ENCODE peak calls at places on chromosome 14, in nine cellular contexts. L, T, Y, Q, R, S, W, D and J are unnamed samples.
A peak's percentile ranks its signal among the peaks of the same experiment; 100 is the strongest.

GRCh38 chr14:73955674-73956073 is 5.6 kb downstream of the COQ6 start:
- DNase-seq in S (no peak), R (no peak), Q (no peak), D (no peak), W (no peak), L (no peak), T (no peak), Y (no peak), J (no peak)

GRCh38 chr14:74697543-74697942 is 15.3 kb downstream of the AREL1 start:
- DNase-seq in Y (peak; percentile 94), L (no peak), D (no peak), S (peak; percentile 59), Q (no peak), R (no peak), T (no peak), W (peak; percentile 8), J (peak; percentile 51)

GRCh38 chr14:55136868-55137785 is 8.1 kb downstream of the LGALS3 start:
- DNase-seq in Q (no peak), S (peak; percentile 52), L (no peak), T (no peak), W (peak; percentile 96), R (no peak), Y (peak; percentile 85), D (no peak), J (no peak)

GRCh38 chr14:76015668-76016067 is 30.1 kb downstream of the IFT43 start:
- DNase-seq in D (no peak), L (peak; percentile 30), R (no peak), S (no peak), T (no peak), Y (no peak), W (no peak), Q (no peak), J (no peak)

GRCh38 chr14:58808828-58809227 is 171.1 kb downstream of the DACT1 start:
- DNase-seq in W (peak; percentile 47), S (no peak), R (no peak), Q (peak; percentile 42), D (peak; percentile 87), L (peak; percentile 57), T (no peak), Y (peak; percentile 25), J (no peak)

GRCh38 chr14:102184678-102185040 is 45.0 kb downstream of the WDR20 start:
- DNase-seq in T (no peak), R (no peak), S (no peak), D (no peak), Y (no peak), W (no peak), L (no peak), Q (no peak), J (no peak)

GRCh38 chr14:96177766-96178377 is 26.8 kb upstream of the BDKRB2 start:
- DNase-seq in W (peak; percentile 52), D (no peak), Y (peak; percentile 34), R (no peak), Q (no peak), T (no peak), L (no peak), S (no peak), J (no peak)

GRCh38 chr14:39432619-39433451 is 602 bp upstream of the FBXO33 start:
- DNase-seq in W (peak; percentile 83), T (peak; percentile 96), D (peak; percentile 93), S (no peak), Q (peak; percentile 94), L (peak; percentile 89), R (peak; percentile 75), Y (peak; percentile 82), J (no peak)

GRCh38 chr14:28101992-28102391 is 664.6 kb upstream of the FOXG1 start:
- DNase-seq in R (no peak), L (peak; percentile 5), Q (no peak), Y (no peak), T (no peak), W (no peak), S (no peak), D (no peak), J (no peak)

GRCh38 chr14:54487771-54488170 is 1.0 kb downstream of the GMFB start:
- DNase-seq in Y (peak; percentile 68), R (no peak), T (no peak), D (peak; percentile 57), L (peak; percentile 39), W (peak; percentile 58), Q (peak; percentile 50), S (no peak), J (no peak)

DNA sequence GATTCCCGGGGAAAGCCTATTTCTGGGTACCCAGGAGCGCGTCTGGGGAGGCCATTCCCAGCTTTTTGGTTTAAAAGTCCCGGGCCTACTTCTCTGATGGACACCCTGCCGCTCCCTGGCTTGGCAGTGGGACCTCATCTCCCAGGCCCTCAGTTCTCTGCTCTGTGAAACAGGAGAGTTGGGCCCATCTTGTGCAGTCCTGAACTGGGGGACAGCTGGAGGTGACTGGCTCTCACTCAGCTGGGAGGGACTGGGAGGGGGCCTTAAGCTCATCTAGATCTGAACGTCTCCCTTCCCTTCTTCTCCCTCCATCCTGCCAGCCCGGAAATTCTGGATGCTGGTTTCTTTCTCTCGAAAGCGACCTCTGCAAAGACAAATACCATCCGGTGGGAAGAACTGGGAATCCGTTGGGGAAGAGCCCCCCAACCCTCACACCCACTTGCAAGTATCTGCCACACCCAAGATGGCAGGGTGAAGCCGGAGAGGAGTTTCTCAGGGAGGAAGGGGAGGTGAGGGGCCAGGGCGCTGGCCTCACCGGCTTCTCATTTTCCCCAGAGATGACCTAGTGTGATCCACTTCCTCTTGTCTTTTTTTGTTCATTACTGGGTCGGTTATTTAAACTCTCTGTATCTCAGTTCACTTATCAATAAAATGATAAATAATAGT is 1.4 kb downstream of the RIN3 start:
- DNase-seq in W (peak; percentile 17), D (no peak), Q (no peak), R (no peak), Y (peak; percentile 40), S (no peak), T (no peak), L (no peak), J (no peak)
- H3K4me3 ChIP-seq in W (no peak overlapping the region), D (peak overlapping the region; percentile 69), Q (peak overlapping the region; percentile 83), R (peak overlapping the region; percentile 61), Y (peak overlapping the region; percentile 84), S (peak overlapping the region; percentile 80), T (peak overlapping the region; percentile 74), L (no peak overlapping the region), J (peak overlapping the region; percentile 76)

DNA sequence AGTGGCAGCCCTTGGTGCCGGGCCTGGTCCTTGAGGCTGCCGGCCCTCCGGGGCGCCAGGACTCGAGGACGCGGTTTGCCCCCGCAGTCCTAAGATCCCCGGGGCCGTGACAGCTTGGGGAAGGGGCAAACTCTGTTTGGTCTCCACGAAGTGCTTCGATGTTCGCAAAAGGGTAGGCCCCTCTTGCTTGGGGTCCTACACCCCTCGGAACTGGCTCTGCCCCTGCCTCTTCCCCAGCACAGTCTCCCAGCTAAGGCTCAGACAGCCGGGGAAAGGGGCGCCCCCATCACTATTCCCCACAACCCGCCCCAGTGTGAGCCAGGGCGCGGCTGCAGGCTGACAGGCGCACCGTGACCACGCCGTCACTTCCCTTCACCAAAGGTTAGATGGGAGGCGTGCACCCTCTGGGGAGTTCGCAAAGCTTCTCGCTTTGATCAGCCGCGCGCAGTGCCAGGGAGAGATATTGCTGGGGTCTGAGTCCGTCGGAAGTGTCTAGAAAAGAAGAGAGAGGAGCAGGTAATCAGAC is 7.2 kb upstream of the OTX2 start:
- DNase-seq in D (no peak), Y (no peak), W (no peak), L (no peak), R (no peak), T (no peak), S (no peak), Q (no peak), J (no peak)
- H3K4me3 ChIP-seq in D (no peak overlapping the region), Y (no peak overlapping the region), W (no peak overlapping the region), L (no peak overlapping the region), R (no peak overlapping the region), T (no peak overlapping the region), S (no peak overlapping the region), Q (no peak overlapping the region), J (no peak overlapping the region)

DNA sequence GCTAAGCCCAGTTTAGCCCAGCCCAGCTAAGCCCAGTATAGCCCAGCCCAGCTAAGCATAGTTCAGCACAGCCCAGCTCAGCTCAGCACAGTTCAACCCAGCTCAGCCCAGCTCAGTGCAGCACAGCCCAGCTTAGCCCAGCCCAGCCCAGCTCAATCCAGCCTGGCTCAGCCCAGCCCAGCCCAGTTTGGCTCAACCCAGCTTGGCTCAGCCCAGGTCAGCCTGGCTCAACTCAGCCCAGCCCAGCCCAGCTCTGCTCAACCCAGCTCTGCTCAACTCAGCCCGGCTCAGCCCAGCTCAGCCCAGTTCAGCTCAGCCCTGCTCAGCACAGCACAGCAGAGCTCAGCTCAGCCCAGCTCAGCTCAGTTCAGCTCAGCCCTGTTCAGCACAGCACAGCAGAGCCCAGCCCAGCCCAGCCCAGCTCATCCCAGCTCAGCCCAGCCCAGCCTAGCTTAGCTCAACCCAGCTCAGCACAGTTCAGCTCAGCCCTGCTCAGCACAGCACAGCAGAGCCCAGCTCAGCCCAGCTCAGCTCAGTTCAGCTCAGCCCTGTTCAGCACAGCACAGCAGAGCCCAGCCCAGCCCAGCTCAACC is 330.9 kb downstream of the TMEM121 start:
- DNase-seq in R (no peak), L (no peak), D (no peak), W (no peak), T (no peak), Q (no peak), S (no peak), Y (no peak), J (no peak)
- H3K4me3 ChIP-seq in R (no peak overlapping the region), L (no peak overlapping the region), D (no peak overlapping the region), W (no peak overlapping the region), T (no peak overlapping the region), Q (no peak overlapping the region), S (no peak overlapping the region), Y (no peak overlapping the region), J (no peak overlapping the region)

GRCh38 chr14:52069617-52070431 is 965 bp upstream of the NID2 start:
- DNase-seq in D (no peak), R (no peak), T (no peak), S (no peak), W (peak; percentile 74), L (peak; percentile 67), Q (no peak), Y (no peak), J (no peak)
- H3K4me3 ChIP-seq in D (no peak overlapping the region), R (peak overlapping the region; percentile 54), T (peak overlapping the region; percentile 54), S (peak overlapping the region; percentile 92), W (peak overlapping the region; percentile 83), L (peak overlapping the region; percentile 61), Q (peak overlapping the region; percentile 40), Y (peak overlapping the region; percentile 91), J (peak overlapping the region; percentile 88)

DNA sequence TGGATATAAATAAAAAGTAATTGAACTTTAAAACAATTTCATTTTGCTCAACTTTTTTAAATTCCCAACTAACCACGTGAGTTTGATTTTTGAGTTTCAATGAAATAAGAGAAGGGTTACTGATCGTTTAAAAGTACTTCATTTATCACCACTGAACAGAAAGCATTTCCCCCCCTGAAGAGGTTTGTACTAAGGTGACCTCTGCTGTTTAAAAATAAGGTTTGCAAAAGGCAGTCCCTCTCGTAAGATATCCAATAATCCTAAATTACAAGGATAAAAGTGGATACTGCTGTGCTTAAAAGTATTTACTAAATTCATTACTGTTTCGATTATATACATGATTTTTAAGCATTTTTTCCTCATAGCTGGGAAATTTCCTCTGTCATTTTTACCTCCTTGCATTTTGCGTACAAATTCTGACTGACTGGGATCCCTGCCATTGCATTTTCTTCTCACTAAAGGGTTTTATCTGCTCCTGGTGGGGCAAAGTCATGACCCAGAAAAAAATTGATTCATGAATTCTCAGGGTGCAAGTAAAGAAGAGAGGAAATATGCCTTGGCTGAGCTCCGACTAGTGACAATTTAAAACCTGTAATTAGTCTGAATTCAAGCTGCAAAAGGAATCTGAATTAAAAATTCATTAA is 463.8 kb downstream of the PRKD1 start:
- DNase-seq in Y (peak; percentile 24), Q (peak; percentile 13), D (peak; percentile 29), W (peak; percentile 36), R (no peak), L (no peak), S (no peak), T (no peak), J (no peak)
- H3K4me3 ChIP-seq in Y (no peak overlapping the region), Q (no peak overlapping the region), D (no peak overlapping the region), W (no peak overlapping the region), R (no peak overlapping the region), L (no peak overlapping the region), S (no peak overlapping the region), T (no peak overlapping the region), J (no peak overlapping the region)